ENCODE peak calls at places on chromosomes 13 and 19, in ten cellular contexts. K is AG04450, G is EL, P is AG10803, A is sciatic nerve, D is NAMALWA, R is caudate nucleus, V is skeletal muscle cell, Q is cardiac septum, W is T-helper 9 cell. Z is an unnamed sample.

GRCh38 chr13:21043898-21044297 is 17.5 kb downstream of the LATS2 start:
- DNase-seq in K (peak; percentile 89), G (peak; percentile 57), P (peak; percentile 87), A (no peak), D (no peak), R (no peak), V (peak; percentile 79), Q (no peak), W (no peak), Z (no peak)

GRCh38 chr19:53951947-53952346 is 10.8 kb upstream of the CACNG8 start:
- DNase-seq in K (no peak), G (no peak), P (no peak), A (no peak), D (no peak), R (no peak), V (no peak), Q (no peak), W (no peak), Z (no peak)

GRCh38 chr13:100245099-100245498 is 156.2 kb downstream of the PCCA start:
- DNase-seq in K (no peak), G (no peak), P (no peak), A (no peak), D (no peak), R (no peak), V (no peak), Q (no peak), W (no peak), Z (no peak)

GRCh38 chr19:55622242-55622969 is 2.0 kb downstream of the ZNF784 start:
- DNase-seq in K (no peak), G (no peak), P (no peak), A (peak; percentile 59), D (no peak), R (no peak), V (no peak), Q (no peak), W (no peak), Z (no peak)

GRCh38 chr13:37495046-37495445 is 103.5 kb downstream of the POSTN start:
- DNase-seq in K (no peak), G (peak; percentile 75), P (peak; percentile 82), A (no peak), D (no peak), R (no peak), V (no peak), Q (no peak), W (no peak), Z (peak; percentile 53)

GRCh38 chr19:19057317-19057716 is 6.5 kb upstream of the SLC25A42 start:
- DNase-seq in K (no peak), G (no peak), P (no peak), A (no peak), D (no peak), R (no peak), V (no peak), Q (no peak), W (no peak), Z (no peak)

GRCh38 chr13:98775844-98776598 is 23.5 kb upstream of the SLC15A1 start:
- DNase-seq in K (no peak), G (peak; percentile 91), P (peak; percentile 48), A (no peak), D (no peak), R (no peak), V (no peak), Q (no peak), W (no peak), Z (peak; percentile 80)

GRCh38 chr19:54521860-54522513 is 19.4 kb downstream of the LAIR2 start:
- DNase-seq in K (no peak), G (no peak), P (no peak), A (no peak), D (no peak), R (no peak), V (no peak), Q (no peak), W (no peak), Z (no peak)

GRCh38 chr19:16442386-16443276 is 29.1 kb downstream of the EPS15L1 start:
- DNase-seq in K (no peak), G (no peak), P (no peak), A (no peak), D (no peak), R (no peak), V (no peak), Q (no peak), W (no peak), Z (no peak)

GRCh38 chr13:44394649-44395048 is 21.0 kb downstream of the SERP2 start:
- DNase-seq in K (no peak), G (no peak), P (no peak), A (no peak), D (no peak), R (no peak), V (no peak), Q (no peak), W (no peak), Z (no peak)

Z was measured in Caki2.